ENCODE peak calls at places on chromosome 5, in four cellular contexts. Q is B cell, Y is SW 1271, G is NAMALWA. L is an unnamed sample.

GRCh38 chr5:137507150-137507549 is 8.0 kb upstream of the SPOCK1 start:
- DNase-seq in Q (no peak), Y (no peak), G (no peak), L (no peak)

GRCh38 chr5:132103380-132103951 is 29.9 kb downstream of the CSF2 start:
- DNase-seq in Q (peak; percentile 62), Y (peak; percentile 55), G (peak; percentile 80), L (peak; percentile 88)

GRCh38 chr5:124649548-124650501 is 96.6 kb downstream of the ZNF608 start:
- DNase-seq in Q (peak; percentile 91), Y (no peak), G (peak; percentile 99), L (peak; percentile 95)

GRCh38 chr5:18882162-18882561 is 1105.8 kb downstream of the CDH18 start:
- DNase-seq in Q (no peak), Y (no peak), G (no peak), L (no peak)

GRCh38 chr5:122421379-122422081 is 109.5 kb downstream of the SNCAIP start:
- DNase-seq in Q (no peak), Y (no peak), G (no peak), L (no peak)

GRCh38 chr5:74546796-74547195 is 93.7 kb downstream of the ENC1 start:
- DNase-seq in Q (no peak), Y (no peak), G (no peak), L (no peak)

GRCh38 chr5:159316519-159317383 is 13.5 kb downstream of the IL12B start:
- DNase-seq in Q (peak; percentile 45), Y (no peak), G (peak; percentile 73), L (peak; percentile 63)

GRCh38 chr5:131242728-131243255 is 21.1 kb upstream of the CDC42SE2 start:
- DNase-seq in Q (no peak), Y (no peak), G (no peak), L (no peak)

GRCh38 chr5:158456756-158457155 is 597.8 kb upstream of the CLINT1 start:
- DNase-seq in Q (no peak), Y (no peak), G (no peak), L (no peak)

GRCh38 chr5:169970911-169971436 is 9.3 kb downstream of the INSYN2B start:
- DNase-seq in Q (no peak), Y (peak; percentile 93), G (no peak), L (no peak)

GRCh38 chr5:9784231-9784630 is 154.1 kb upstream of the TAS2R1 start:
- DNase-seq in Q (no peak), Y (no peak), G (no peak), L (no peak)

GRCh38 chr5:147170603-147171002 is 64.2 kb upstream of the STK32A start:
- DNase-seq in Q (no peak), Y (no peak), G (no peak), L (no peak)

GRCh38 chr5:126594077-126594476 is 942 bp downstream of the ALDH7A1 start:
- DNase-seq in Q (no peak), Y (no peak), G (no peak), L (no peak)

GRCh38 chr5:177369050-177369912 is 11.6 kb downstream of the RGS14 start:
- DNase-seq in Q (peak; percentile 44), Y (no peak), G (peak; percentile 65), L (peak; percentile 54)